ENCODE peak calls at places on chromosomes 2 and 18, in five cellular contexts. A is mucosa of descending colon; D is activated CD8-positive, alpha-beta memory T cell treated with anti-CD3 and anti-CD28 coated beads for 1 hour; Q is RCC 7860; F is activated CD4-positive, CD25-positive, alpha-beta regulatory T cell. H is an unnamed sample.

GRCh38 chr2:151339168-151339567 is 18.2 kb upstream of the TNFAIP6 start:
- DNase-seq in F (no peak), A (no peak), D (no peak), Q (no peak), H (no peak)

GRCh38 chr18:57466307-57466706 is 31.1 kb downstream of the ONECUT2 start:
- DNase-seq in D (no peak), A (no peak), F (no peak), Q (no peak), H (no peak)

GRCh38 chr2:8654041-8654440 is 27.8 kb upstream of the ID2 start:
- DNase-seq in Q (no peak), A (no peak), D (no peak), F (no peak), H (no peak)

GRCh38 chr2:128635361-128635900 is 316.8 kb upstream of the HS6ST1 start:
- DNase-seq in F (no peak), A (no peak), Q (no peak), D (no peak), H (no peak)

GRCh38 chr2:198968585-198968984 is 489.2 kb downstream of the SATB2 start:
- DNase-seq in D (no peak), Q (no peak), F (no peak), A (peak), H (no peak)

GRCh38 chr2:202541137-202541536 is 93.6 kb upstream of the FAM117B start:
- DNase-seq in A (no peak), F (no peak), D (no peak), Q (no peak), H (no peak)

GRCh38 chr2:142100967-142101366 is 29.8 kb downstream of the LRP1B start:
- DNase-seq in F (no peak), Q (no peak), A (peak), D (no peak), H (no peak)

GRCh38 chr2:206480161-206480560 is 36.8 kb downstream of the ADAM23 start:
- DNase-seq in A (no peak), D (no peak), Q (no peak), F (no peak), H (no peak)

GRCh38 chr18:3115430-3116025 is 102.6 kb upstream of the LPIN2 start:
- DNase-seq in F (no peak), D (no peak), Q (no peak), A (no peak), H (no peak)

GRCh38 chr18:41965856-41966255 is 10.8 kb downstream of the PIK3C3 start:
- DNase-seq in A (no peak), Q (no peak), D (no peak), F (no peak), H (no peak)

GRCh38 chr2:85999131-85999831 is 106.4 kb downstream of the POLR1A start:
- DNase-seq in Q (no peak), F (no peak), A (peak), D (no peak), H (no peak)

GRCh38 chr2:117639401-117639800 is 175.1 kb upstream of the DDX18 start:
- DNase-seq in F (no peak), Q (no peak), D (no peak), A (no peak), H (no peak)

GRCh38 chr2:29518010-29518409 is 402.8 kb downstream of the CLIP4 start:
- DNase-seq in F (no peak), A (no peak), Q (no peak), D (no peak), H (no peak)

GRCh38 chr2:25286025-25286400 is 55.7 kb downstream of the DNMT3A start:
- DNase-seq in A (no peak), D (peak), F (no peak), Q (no peak), H (no peak)

GRCh38 chr2:158098171-158098570 is 3.5 kb upstream of the UPP2 start:
- DNase-seq in A (no peak), F (no peak), Q (no peak), D (no peak), H (no peak)

GRCh38 chr2:54228945-54229344 is 27.1 kb downstream of the TSPYL6 start:
- DNase-seq in F (no peak), Q (no peak), A (peak), D (no peak), H (no peak)

GRCh38 chr2:1743396-1744150 is 742 bp downstream of the PXDN start:
- DNase-seq in A (peak), F (no peak), Q (no peak), D (no peak), H (no peak)

GRCh38 chr2:97742381-97742847 is 29.0 kb downstream of the ZAP70 start:
- DNase-seq in Q (no peak), D (no peak), F (no peak), A (no peak), H (no peak)

GRCh38 chr2:143264851-143265250 is 135.6 kb downstream of the ARHGAP15 start:
- DNase-seq in A (no peak), F (no peak), Q (no peak), D (no peak), H (no peak)

GRCh38 chr2:241131531-241131930 is 17.7 kb downstream of the PASK start:
- DNase-seq in F (no peak), Q (no peak), D (no peak), A (no peak), H (no peak)

GRCh38 chr2:69945900-69946299 is 15.5 kb downstream of the ASPRV1 start:
- DNase-seq in A (no peak), F (no peak), D (no peak), Q (no peak), H (no peak)

GRCh38 chr2:161604901-161605300 is 19.3 kb upstream of the SLC4A10 start:
- DNase-seq in F (no peak), Q (no peak), D (no peak), A (no peak), H (no peak)

GRCh38 chr2:172624996-172625395 is 69.1 kb downstream of the PDK1 start:
- DNase-seq in F (no peak), D (no peak), Q (no peak), A (no peak), H (no peak)

GRCh38 chr2:118748245-118748885 is 99.1 kb downstream of the EN1 start:
- DNase-seq in Q (no peak), F (no peak), D (no peak), A (no peak), H (no peak)

GRCh38 chr2:198326431-198326830 is 522.0 kb downstream of the PLCL1 start:
- DNase-seq in A (no peak), F (no peak), Q (no peak), D (no peak), H (no peak)

GRCh38 chr2:56185101-56185581 is 1.4 kb downstream of the CCDC85A start:
- DNase-seq in D (no peak), F (no peak), Q (no peak), A (peak), H (no peak)

GRCh38 chr18:35917043-35917442 is 55.4 kb upstream of the RMP24 start:
- DNase-seq in A (no peak), F (no peak), D (no peak), Q (no peak), H (no peak)

GRCh38 chr18:40293311-40293710 is 1661.7 kb upstream of the PIK3C3 start:
- DNase-seq in Q (no peak), A (no peak), F (no peak), D (no peak), H (no peak)

GRCh38 chr2:189287982-189288494 is 108.5 kb upstream of the COL5A2 start:
- DNase-seq in A (no peak), Q (peak), F (no peak), D (no peak), H (peak)

GRCh38 chr2:72040629-72041403 is 106.8 kb downstream of the CYP26B1 start:
- DNase-seq in F (no peak), Q (peak), D (no peak), A (no peak), H (no peak)

GRCh38 chr18:43883886-43884285 is 606.6 kb upstream of the SYT4 start:
- DNase-seq in F (no peak), Q (no peak), A (no peak), D (no peak), H (no peak)

GRCh38 chr2:73920577-73921545 is 5.8 kb upstream of the DGUOK start:
- DNase-seq in Q (no peak), D (no peak), F (no peak), A (peak), H (no peak)

GRCh38 chr2:24018241-24018640 is 8.4 kb downstream of the MFSD2B start:
- DNase-seq in Q (no peak), F (no peak), A (no peak), D (no peak), H (no peak)